ENCODE peak calls at places on chromosomes 5 and 9, in nine cellular contexts. One of them, this sample, is unnamed. For H3K36me3, the result is how much of the 10 kb centered on the place peaks cover.

GRCh38 chr5:74619308-74619707 is 21.2 kb downstream of the ENC1 start:
- DNase-seq in brain microvascular endothelial cell: no peak
- DNase-seq in adrenal gland: no peak
- DNase-seq in breast epithelium: no peak
- DNase-seq in mammary epithelial cell: no peak
- DNase-seq in left ventricle myocardium inferior: no peak
- DNase-seq in sigmoid colon: no peak
- DNase-seq in cardiac muscle cell: no peak
- DNase-seq in pancreas: no peak
- DNase-seq in this sample: no peak

GRCh38 chr5:64869419-64869818 is 100.7 kb downstream of the CWC27 start:
- DNase-seq in brain microvascular endothelial cell: peak
- DNase-seq in sigmoid colon: no peak
- DNase-seq in breast epithelium: no peak
- DNase-seq in cardiac muscle cell: peak
- DNase-seq in left ventricle myocardium inferior: no peak
- DNase-seq in mammary epithelial cell: peak
- DNase-seq in pancreas: no peak
- DNase-seq in adrenal gland: no peak
- DNase-seq in this sample: peak

GRCh38 chr5:146716636-146717035 is 161.9 kb downstream of the PPP2R2B start:
- DNase-seq in adrenal gland: no peak
- DNase-seq in breast epithelium: no peak
- DNase-seq in pancreas: no peak
- DNase-seq in left ventricle myocardium inferior: no peak
- DNase-seq in mammary epithelial cell: no peak
- DNase-seq in sigmoid colon: no peak
- DNase-seq in brain microvascular endothelial cell: no peak
- DNase-seq in cardiac muscle cell: peak
- DNase-seq in this sample: no peak

GRCh38 chr5:62689599-62690368 is 111.2 kb downstream of the LRRC70 start:
- DNase-seq in adrenal gland: no peak
- DNase-seq in mammary epithelial cell: no peak
- DNase-seq in left ventricle myocardium inferior: no peak
- DNase-seq in brain microvascular endothelial cell: no peak
- DNase-seq in sigmoid colon: no peak
- DNase-seq in breast epithelium: no peak
- DNase-seq in pancreas: no peak
- DNase-seq in cardiac muscle cell: no peak
- DNase-seq in this sample: no peak

GRCh38 chr5:178551059-178551458 is 39.1 kb downstream of the COL23A1 start:
- DNase-seq in adrenal gland: no peak
- DNase-seq in brain microvascular endothelial cell: no peak
- DNase-seq in sigmoid colon: no peak
- DNase-seq in mammary epithelial cell: no peak
- DNase-seq in left ventricle myocardium inferior: no peak
- DNase-seq in cardiac muscle cell: peak
- DNase-seq in pancreas: no peak
- DNase-seq in breast epithelium: no peak
- DNase-seq in this sample: no peak

GRCh38 chr5:155728857-155729683 is 597.9 kb upstream of the SGCD start:
- DNase-seq in pancreas: peak
- DNase-seq in sigmoid colon: no peak
- DNase-seq in breast epithelium: no peak
- DNase-seq in brain microvascular endothelial cell: no peak
- DNase-seq in mammary epithelial cell: peak
- DNase-seq in left ventricle myocardium inferior: peak
- DNase-seq in cardiac muscle cell: no peak
- DNase-seq in adrenal gland: no peak
- DNase-seq in this sample: peak

GRCh38 chr9:100352201-100352726 is 478 bp downstream of the TEX10 start:
- DNase-seq in breast epithelium: peak
- DNase-seq in brain microvascular endothelial cell: peak
- DNase-seq in cardiac muscle cell: peak
- DNase-seq in pancreas: no peak
- DNase-seq in mammary epithelial cell: peak
- DNase-seq in left ventricle myocardium inferior: peak
- DNase-seq in adrenal gland: peak
- DNase-seq in sigmoid colon: peak
- DNase-seq in this sample: peak

GRCh38 chr5:87300744-87301143 is 33.1 kb downstream of the RASA1 start:
- DNase-seq in adrenal gland: peak
- DNase-seq in pancreas: no peak
- DNase-seq in breast epithelium: no peak
- DNase-seq in sigmoid colon: no peak
- DNase-seq in cardiac muscle cell: peak
- DNase-seq in mammary epithelial cell: peak
- DNase-seq in brain microvascular endothelial cell: peak
- DNase-seq in left ventricle myocardium inferior: no peak
- DNase-seq in this sample: peak

GRCh38 chr9:27154923-27155322 is 45.9 kb downstream of the TEK start:
- DNase-seq in cardiac muscle cell: peak
- DNase-seq in mammary epithelial cell: peak
- DNase-seq in brain microvascular endothelial cell: peak
- DNase-seq in adrenal gland: no peak
- DNase-seq in pancreas: no peak
- DNase-seq in left ventricle myocardium inferior: no peak
- DNase-seq in sigmoid colon: no peak
- DNase-seq in breast epithelium: no peak
- DNase-seq in this sample: peak

GRCh38 chr5:135209495-135209837 is 175.4 kb upstream of the PITX1 start:
- DNase-seq in breast epithelium: no peak
- DNase-seq in cardiac muscle cell: no peak
- DNase-seq in mammary epithelial cell: no peak
- DNase-seq in sigmoid colon: no peak
- DNase-seq in pancreas: no peak
- DNase-seq in brain microvascular endothelial cell: no peak
- DNase-seq in left ventricle myocardium inferior: no peak
- DNase-seq in adrenal gland: no peak
- DNase-seq in this sample: no peak

GRCh38 chr5:132203464-132203818 is 24.2 kb downstream of the P4HA2 start:
- DNase-seq in cardiac muscle cell: no peak
- DNase-seq in mammary epithelial cell: no peak
- DNase-seq in breast epithelium: no peak
- DNase-seq in left ventricle myocardium inferior: no peak
- DNase-seq in sigmoid colon: no peak
- DNase-seq in pancreas: no peak
- DNase-seq in brain microvascular endothelial cell: no peak
- DNase-seq in adrenal gland: no peak
- DNase-seq in this sample: no peak

GRCh38 chr9:806285-807156 is 35.0 kb upstream of the DMRT1 start:
- DNase-seq in pancreas: no peak
- DNase-seq in adrenal gland: no peak
- DNase-seq in brain microvascular endothelial cell: peak
- DNase-seq in left ventricle myocardium inferior: no peak
- DNase-seq in sigmoid colon: no peak
- DNase-seq in mammary epithelial cell: peak
- DNase-seq in breast epithelium: no peak
- DNase-seq in cardiac muscle cell: peak
- DNase-seq in this sample: no peak

GRCh38 chr5:109694451-109694891 is 4.7 kb downstream of the MAN2A1 start:
- DNase-seq in brain microvascular endothelial cell: no peak
- DNase-seq in left ventricle myocardium inferior: no peak
- DNase-seq in cardiac muscle cell: no peak
- DNase-seq in pancreas: no peak
- DNase-seq in adrenal gland: no peak
- DNase-seq in sigmoid colon: no peak
- DNase-seq in breast epithelium: no peak
- DNase-seq in mammary epithelial cell: peak
- DNase-seq in this sample: peak

GRCh38 chr5:137393196-137393993 is 105.7 kb downstream of the SPOCK1 start:
- DNase-seq in left ventricle myocardium inferior: no peak
- DNase-seq in mammary epithelial cell: peak
- DNase-seq in breast epithelium: no peak
- DNase-seq in adrenal gland: peak
- DNase-seq in sigmoid colon: no peak
- DNase-seq in cardiac muscle cell: no peak
- DNase-seq in pancreas: no peak
- DNase-seq in brain microvascular endothelial cell: no peak
- DNase-seq in this sample: peak

GRCh38 chr5:32277782-32278181 is 35.0 kb downstream of the MTMR12 start:
- DNase-seq in mammary epithelial cell: no peak
- DNase-seq in pancreas: no peak
- DNase-seq in adrenal gland: no peak
- DNase-seq in sigmoid colon: no peak
- DNase-seq in brain microvascular endothelial cell: no peak
- DNase-seq in breast epithelium: no peak
- DNase-seq in left ventricle myocardium inferior: no peak
- DNase-seq in cardiac muscle cell: no peak
- DNase-seq in this sample: no peak

DNA sequence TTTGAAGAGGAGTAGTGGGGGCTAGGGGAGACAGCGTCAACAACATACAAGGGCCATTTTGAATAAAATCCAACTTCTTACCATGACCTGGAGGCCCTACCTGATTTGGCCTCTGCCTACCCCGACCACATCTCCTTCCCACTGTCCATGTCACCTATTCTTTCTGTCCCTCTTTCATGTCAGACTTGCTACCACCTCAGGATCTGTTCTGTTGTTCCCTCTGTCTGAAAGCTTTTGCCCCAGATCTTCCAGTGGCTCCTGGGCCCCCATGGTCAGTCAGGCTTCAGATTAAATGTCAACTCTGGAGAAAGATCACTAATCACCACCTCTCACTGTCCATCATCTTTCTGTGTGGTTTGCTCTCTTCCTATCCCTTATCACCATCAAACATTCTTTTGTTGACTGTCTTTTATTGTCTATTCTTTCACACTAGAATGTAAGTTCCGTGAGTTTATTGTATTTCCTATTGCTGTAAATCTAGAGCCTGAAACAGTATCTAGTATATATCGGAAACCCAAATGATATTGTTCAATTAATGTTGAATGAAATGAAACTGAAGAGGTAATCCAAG is 31.2 kb upstream of the APC start:
- DNase-seq in cardiac muscle cell: no peak
- DNase-seq in pancreas: no peak
- DNase-seq in mammary epithelial cell: no peak
- DNase-seq in adrenal gland: no peak
- DNase-seq in breast epithelium: no peak
- DNase-seq in left ventricle myocardium inferior: no peak
- DNase-seq in brain microvascular endothelial cell: no peak
- DNase-seq in sigmoid colon: no peak
- DNase-seq in this sample: no peak
- H3K4me3 ChIP-seq in cardiac muscle cell: no peak
- H3K4me3 ChIP-seq in pancreas: peak
- H3K4me3 ChIP-seq in mammary epithelial cell: no peak
- H3K4me3 ChIP-seq in adrenal gland: peak
- H3K4me3 ChIP-seq in breast epithelium: peak
- H3K4me3 ChIP-seq in left ventricle myocardium inferior: peak
- H3K4me3 ChIP-seq in brain microvascular endothelial cell: no peak
- H3K4me3 ChIP-seq in sigmoid colon: peak
- H3K4me3 ChIP-seq in this sample: no peak

DNA sequence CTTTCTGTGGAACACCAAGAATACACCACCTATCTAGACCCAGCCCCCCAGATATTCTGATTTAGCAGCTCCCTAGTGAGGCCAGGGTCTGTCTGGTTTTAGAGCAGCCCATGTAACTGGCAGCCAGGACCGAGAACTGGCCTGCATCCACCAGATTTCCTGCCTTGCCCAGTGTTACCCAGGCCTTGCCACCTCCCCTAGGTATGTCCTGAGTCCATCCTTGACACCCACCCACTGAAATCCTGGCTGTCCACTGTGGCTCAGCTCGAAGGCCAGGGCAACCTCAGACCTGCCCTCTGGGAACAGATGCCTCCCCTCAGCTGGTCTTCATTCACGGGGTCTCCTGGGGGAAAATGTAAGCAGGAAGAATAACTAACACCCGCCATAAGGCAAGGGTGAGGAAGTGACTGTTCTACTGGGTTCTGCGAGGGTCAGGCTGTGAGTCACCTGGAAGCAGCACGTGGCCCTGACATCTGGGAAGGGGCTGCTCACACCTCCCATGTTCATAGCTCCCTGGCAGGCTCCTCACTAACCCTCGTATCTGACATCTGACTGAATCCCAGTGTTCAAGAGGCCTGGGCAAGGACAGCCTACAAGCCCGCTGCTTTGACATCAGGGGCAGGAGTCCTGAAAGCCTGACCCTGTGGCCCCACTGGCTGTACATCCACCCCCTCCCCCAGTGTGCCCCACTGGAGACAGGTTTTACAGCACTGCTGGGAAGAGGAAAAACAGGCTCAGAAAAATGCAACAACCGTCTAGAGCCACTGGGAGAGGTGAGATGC is 72.7 kb downstream of the SEMA4D start:
- DNase-seq in left ventricle myocardium inferior: no peak
- DNase-seq in cardiac muscle cell: no peak
- DNase-seq in pancreas: peak
- DNase-seq in adrenal gland: peak
- DNase-seq in sigmoid colon: no peak
- DNase-seq in brain microvascular endothelial cell: no peak
- DNase-seq in mammary epithelial cell: no peak
- DNase-seq in breast epithelium: no peak
- DNase-seq in this sample: peak
- H3K36me3 ChIP-seq in left ventricle myocardium inferior: under half
- H3K36me3 ChIP-seq in cardiac muscle cell: under half
- H3K36me3 ChIP-seq in pancreas: under half
- H3K36me3 ChIP-seq in adrenal gland: under half
- H3K36me3 ChIP-seq in sigmoid colon: under half
- H3K36me3 ChIP-seq in brain microvascular endothelial cell: under half
- H3K36me3 ChIP-seq in mammary epithelial cell: under half
- H3K36me3 ChIP-seq in breast epithelium: under half
- H3K36me3 ChIP-seq in this sample: under half

GRCh38 chr5:165579911-165580310 is 2074.5 kb downstream of the MAT2B start:
- DNase-seq in sigmoid colon: no peak
- DNase-seq in brain microvascular endothelial cell: no peak
- DNase-seq in adrenal gland: no peak
- DNase-seq in breast epithelium: no peak
- DNase-seq in pancreas: no peak
- DNase-seq in mammary epithelial cell: no peak
- DNase-seq in left ventricle myocardium inferior: no peak
- DNase-seq in cardiac muscle cell: no peak
- DNase-seq in this sample: peak

GRCh38 chr5:165573445-165573844 is 2068.0 kb downstream of the MAT2B start:
- DNase-seq in pancreas: no peak
- DNase-seq in brain microvascular endothelial cell: no peak
- DNase-seq in mammary epithelial cell: no peak
- DNase-seq in breast epithelium: no peak
- DNase-seq in adrenal gland: no peak
- DNase-seq in sigmoid colon: no peak
- DNase-seq in left ventricle myocardium inferior: no peak
- DNase-seq in cardiac muscle cell: no peak
- DNase-seq in this sample: peak

GRCh38 chr5:165576678-165577275 is 2071.4 kb downstream of the MAT2B start:
- DNase-seq in cardiac muscle cell: no peak
- DNase-seq in pancreas: no peak
- DNase-seq in adrenal gland: no peak
- DNase-seq in mammary epithelial cell: no peak
- DNase-seq in breast epithelium: no peak
- DNase-seq in sigmoid colon: no peak
- DNase-seq in left ventricle myocardium inferior: no peak
- DNase-seq in brain microvascular endothelial cell: no peak
- DNase-seq in this sample: no peak

GRCh38 chr5:165574140-165574539 is 2068.7 kb downstream of the MAT2B start:
- DNase-seq in mammary epithelial cell: no peak
- DNase-seq in left ventricle myocardium inferior: no peak
- DNase-seq in cardiac muscle cell: no peak
- DNase-seq in sigmoid colon: no peak
- DNase-seq in pancreas: no peak
- DNase-seq in adrenal gland: no peak
- DNase-seq in brain microvascular endothelial cell: no peak
- DNase-seq in breast epithelium: no peak
- DNase-seq in this sample: peak
- H3K4me3 ChIP-seq in mammary epithelial cell: no peak
- H3K4me3 ChIP-seq in left ventricle myocardium inferior: no peak
- H3K4me3 ChIP-seq in cardiac muscle cell: no peak
- H3K4me3 ChIP-seq in sigmoid colon: no peak
- H3K4me3 ChIP-seq in pancreas: no peak
- H3K4me3 ChIP-seq in adrenal gland: no peak
- H3K4me3 ChIP-seq in brain microvascular endothelial cell: no peak
- H3K4me3 ChIP-seq in breast epithelium: no peak
- H3K4me3 ChIP-seq in this sample: no peak

GRCh38 chr9:127521919-127522304 is 70.6 kb downstream of the LRSAM1 start:
- DNase-seq in cardiac muscle cell: no peak
- DNase-seq in mammary epithelial cell: peak
- DNase-seq in pancreas: peak
- DNase-seq in brain microvascular endothelial cell: no peak
- DNase-seq in adrenal gland: no peak
- DNase-seq in breast epithelium: no peak
- DNase-seq in left ventricle myocardium inferior: peak
- DNase-seq in sigmoid colon: no peak
- DNase-seq in this sample: peak
- H3K36me3 ChIP-seq in cardiac muscle cell: under half
- H3K36me3 ChIP-seq in mammary epithelial cell: under half
- H3K36me3 ChIP-seq in pancreas: under half
- H3K36me3 ChIP-seq in brain microvascular endothelial cell: half or more
- H3K36me3 ChIP-seq in adrenal gland: under half
- H3K36me3 ChIP-seq in breast epithelium: under half
- H3K36me3 ChIP-seq in left ventricle myocardium inferior: half or more
- H3K36me3 ChIP-seq in sigmoid colon: under half
- H3K36me3 ChIP-seq in this sample: half or more

This sample was measured in MG63.